ENCODE peak calls at places on chromosome 16, in ten cellular contexts. W, F, G, V, U, O, S, K, N and R are unnamed samples.

GRCh38 chr16:72856797-72857196 is 191.1 kb downstream of the ZFHX3 start:
- DNase-seq in W (peak; percentile 54), F (no peak), G (peak; percentile 41), V (no peak), U (no peak), O (no peak), S (no peak), K (no peak), N (no peak), R (no peak)

GRCh38 chr16:73847090-73847489 is 449.5 kb upstream of the PSMD7 start:
- DNase-seq in W (no peak), F (no peak), G (no peak), V (no peak), U (no peak), O (no peak), S (no peak), K (no peak), N (no peak), R (no peak)

GRCh38 chr16:22614271-22614947 is 103.7 kb downstream of the NPIPB5 start:
- DNase-seq in W (no peak), F (no peak), G (no peak), V (no peak), U (no peak), O (no peak), S (no peak), K (no peak), N (no peak), R (no peak)

GRCh38 chr16:57260294-57260929 is 15.4 kb downstream of the ARL2BP start:
- DNase-seq in W (no peak), F (peak; percentile 25), G (peak; percentile 77), V (no peak), U (no peak), O (no peak), S (peak; percentile 63), K (no peak), N (peak; percentile 88), R (no peak)

GRCh38 chr16:30700491-30700890 is 1.5 kb downstream of the SRCAP start:
- DNase-seq in W (peak; percentile 49), F (no peak), G (no peak), V (no peak), U (peak; percentile 47), O (no peak), S (peak; percentile 76), K (no peak), N (peak; percentile 11), R (no peak)

GRCh38 chr16:7303014-7303676 is 29.5 kb upstream of the RBFOX1 start:
- DNase-seq in W (peak; percentile 67), F (no peak), G (no peak), V (no peak), U (peak; percentile 12), O (no peak), S (no peak), K (peak; percentile 21), N (no peak), R (no peak)

GRCh38 chr16:87641721-87642120 is 39.4 kb downstream of the JPH3 start:
- DNase-seq in W (no peak), F (no peak), G (no peak), V (no peak), U (no peak), O (no peak), S (no peak), K (no peak), N (no peak), R (no peak)

GRCh38 chr16:58348986-58349385 is 43.3 kb upstream of the GINS3 start:
- DNase-seq in W (peak; percentile 46), F (no peak), G (no peak), V (no peak), U (no peak), O (no peak), S (no peak), K (no peak), N (no peak), R (no peak)

GRCh38 chr16:89402962-89403361 is 87.4 kb downstream of the ANKRD11 start:
- DNase-seq in W (no peak), F (no peak), G (no peak), V (no peak), U (no peak), O (peak; percentile 38), S (no peak), K (no peak), N (no peak), R (no peak)

GRCh38 chr16:85687651-85688471 is 893 bp downstream of the GINS2 start:
- DNase-seq in W (no peak), F (no peak), G (no peak), V (no peak), U (no peak), O (no peak), S (peak; percentile 77), K (no peak), N (no peak), R (no peak)

GRCh38 chr16:3912897-3913296 is 32.4 kb upstream of the CREBBP start:
- DNase-seq in W (no peak), F (no peak), G (no peak), V (no peak), U (no peak), O (no peak), S (no peak), K (no peak), N (no peak), R (no peak)

GRCh38 chr16:116015-116414 is 22.5 kb downstream of the NPRL3 start:
- DNase-seq in W (no peak), F (no peak), G (no peak), V (no peak), U (no peak), O (no peak), S (no peak), K (no peak), N (no peak), R (no peak)

GRCh38 chr16:80887062-80887461 is 82.7 kb upstream of the CDYL2 start:
- DNase-seq in W (no peak), F (no peak), G (no peak), V (no peak), U (no peak), O (no peak), S (no peak), K (no peak), N (no peak), R (no peak)

GRCh38 chr16:53465606-53466290 is 31.5 kb downstream of the RBL2 start:
- DNase-seq in W (no peak), F (no peak), G (peak; percentile 48), V (no peak), U (no peak), O (no peak), S (no peak), K (no peak), N (peak; percentile 49), R (no peak)

GRCh38 chr16:70700101-70701020 is 14.5 kb upstream of the MTSS2 start:
- DNase-seq in W (no peak), F (no peak), G (no peak), V (peak; percentile 72), U (peak; percentile 79), O (no peak), S (no peak), K (no peak), N (peak; percentile 36), R (no peak)

GRCh38 chr16:14456793-14457481 is 173.1 kb downstream of the PARN start:
- DNase-seq in W (no peak), F (no peak), G (no peak), V (no peak), U (no peak), O (no peak), S (no peak), K (no peak), N (no peak), R (no peak)

DNA sequence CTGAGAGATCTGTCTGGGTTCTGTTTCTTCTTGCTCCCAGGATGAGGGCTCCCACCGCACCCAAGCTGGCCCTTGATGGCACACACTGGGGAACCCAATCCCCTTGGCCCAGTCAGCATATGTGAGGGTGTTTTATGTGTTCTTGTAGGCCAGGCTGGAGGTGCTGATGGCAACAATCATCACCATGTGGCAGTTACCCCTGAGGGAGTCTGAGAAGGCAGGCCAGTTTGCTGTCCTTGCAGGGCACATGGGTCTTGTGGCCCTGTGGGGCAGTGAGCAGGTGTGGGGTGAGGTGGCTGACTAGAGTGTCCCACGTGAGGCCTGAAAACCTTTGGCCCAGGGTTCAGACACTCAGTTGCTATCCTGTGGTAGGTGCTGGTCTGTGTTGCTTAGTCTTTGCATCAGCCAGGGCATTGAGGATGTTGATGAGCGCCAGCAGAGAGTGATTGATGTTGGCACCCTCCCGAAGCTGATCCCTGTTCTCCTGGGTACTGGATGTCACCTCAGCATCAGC is 2183.0 kb downstream of the TP53TG3F start:
- DNase-seq in W (no peak), F (no peak), G (no peak), V (no peak), U (no peak), O (no peak), S (no peak), K (no peak), N (no peak), R (no peak)
- H3K9me3 ChIP-seq in W (no peaks in the 10 kb centered on the region), F (peaks cover 12% of the 10 kb centered on the region), G (peaks cover 58% of the 10 kb centered on the region), V (no peaks in the 10 kb centered on the region), U (no peaks in the 10 kb centered on the region), O (peaks cover 9% of the 10 kb centered on the region), S (peaks cover 97% of the 10 kb centered on the region), K (no peaks in the 10 kb centered on the region), N (peaks cover 3% of the 10 kb centered on the region), R (no peaks in the 10 kb centered on the region)

GRCh38 chr16:60645541-60645940 is 1390.7 kb downstream of the CDH8 start:
- DNase-seq in W (peak; percentile 17), F (no peak), G (no peak), V (no peak), U (no peak), O (no peak), S (no peak), K (no peak), N (no peak), R (no peak)
- H3K9me3 ChIP-seq in W (no peaks in the 10 kb centered on the region), F (no peaks in the 10 kb centered on the region), G (no peaks in the 10 kb centered on the region), V (no peaks in the 10 kb centered on the region), U (no peaks in the 10 kb centered on the region), O (peaks cover 7% of the 10 kb centered on the region), S (peaks cover 8% of the 10 kb centered on the region), K (no peaks in the 10 kb centered on the region), N (no peaks in the 10 kb centered on the region), R (no peaks in the 10 kb centered on the region)

DNA sequence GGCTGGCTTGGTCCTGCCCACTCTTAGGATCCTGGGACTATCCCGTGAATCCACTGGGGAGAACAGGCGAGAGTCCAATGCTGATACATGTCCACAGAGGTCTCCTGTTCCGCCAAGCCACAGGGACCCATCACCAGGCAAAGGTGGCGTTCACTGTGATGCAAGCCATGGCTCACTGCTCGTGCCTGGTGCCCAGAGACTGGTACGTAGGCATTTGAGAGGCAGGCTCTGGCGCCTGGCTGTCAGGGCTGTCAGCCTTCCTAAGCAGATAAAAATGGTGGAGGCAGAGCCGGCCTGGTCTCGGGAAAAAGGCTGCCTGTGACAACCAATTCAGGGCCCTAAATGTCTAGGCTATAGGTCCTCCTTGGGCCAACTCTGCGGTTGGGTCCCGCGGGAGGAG is 2329.0 kb downstream of the TP53TG3F start:
- DNase-seq in W (no peak), F (no peak), G (no peak), V (no peak), U (no peak), O (no peak), S (no peak), K (no peak), N (no peak), R (no peak)
- H3K9me3 ChIP-seq in W (no peaks in the 10 kb centered on the region), F (peaks cover 46% of the 10 kb centered on the region), G (peaks cover 56% of the 10 kb centered on the region), V (no peaks in the 10 kb centered on the region), U (peaks cover 3% of the 10 kb centered on the region), O (peaks cover 12% of the 10 kb centered on the region), S (peaks cover 97% of the 10 kb centered on the region), K (no peaks in the 10 kb centered on the region), N (peaks cover 44% of the 10 kb centered on the region), R (no peaks in the 10 kb centered on the region)

DNA sequence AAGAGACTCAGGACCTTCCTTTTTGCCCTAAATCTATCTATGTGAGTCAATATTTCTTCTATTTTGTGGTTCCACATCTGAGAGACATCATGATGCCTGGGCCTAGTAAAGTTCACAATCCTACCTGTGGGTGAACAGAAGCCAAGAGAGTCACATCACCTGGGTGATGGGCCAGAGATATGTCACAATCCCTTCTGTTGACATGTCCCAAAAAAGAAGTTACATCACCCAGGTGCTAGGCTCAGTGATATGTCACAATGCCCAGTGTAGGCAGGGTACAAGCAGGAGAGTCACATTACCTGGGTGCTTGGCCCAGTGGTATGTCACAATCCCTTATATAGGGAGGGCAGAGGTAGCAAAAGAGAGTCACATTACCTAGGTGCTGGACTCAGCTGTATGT is 2101.9 kb downstream of the TP53TG3F start:
- DNase-seq in W (no peak), F (no peak), G (no peak), V (no peak), U (no peak), O (no peak), S (no peak), K (no peak), N (no peak), R (no peak)
- H3K9me3 ChIP-seq in W (no peaks in the 10 kb centered on the region), F (no peaks in the 10 kb centered on the region), G (peaks cover 21% of the 10 kb centered on the region), V (no peaks in the 10 kb centered on the region), U (no peaks in the 10 kb centered on the region), O (peaks cover 2% of the 10 kb centered on the region), S (peaks cover 53% of the 10 kb centered on the region), K (no peaks in the 10 kb centered on the region), N (peaks cover 2% of the 10 kb centered on the region), R (peaks cover 4% of the 10 kb centered on the region)